ENCODE peak calls at places on chromosomes 3 and 15, in nine cellular contexts. D is H1; L is HL-60; K is neural progenitor cell; P is heart right ventricle; V is heart left ventricle; J is CD8-positive, alpha-beta T cell; B is A549; F is AG04450. I is an unnamed sample.

GRCh38 chr3:123421353-123422174 is 27.3 kb downstream of the ADCY5 start:
- DNase-seq in V (peak), D (no peak), F (no peak), J (no peak), K (no peak), L (no peak), B (no peak), P (no peak), I (peak)

GRCh38 chr3:139935071-139935865 is at the start of gene CLSTN2:
- DNase-seq in P (peak), V (peak), L (peak), D (no peak), J (no peak), F (no peak), K (peak), B (peak), I (peak)

GRCh38 chr15:75107905-75108838 is 84.8 kb downstream of the PPCDC start:
- DNase-seq in J (peak), D (no peak), P (no peak), F (no peak), K (no peak), L (peak), B (peak), V (peak), I (peak)

GRCh38 chr15:80274554-80274953 is 22.5 kb upstream of the CTXND1 start:
- DNase-seq in P (no peak), F (no peak), D (no peak), L (no peak), B (no peak), K (no peak), J (no peak), V (no peak), I (no peak)

GRCh38 chr15:52789601-52790165 is 453 bp downstream of the ONECUT1 start:
- DNase-seq in L (no peak), P (no peak), F (no peak), K (peak), B (peak), J (no peak), D (no peak), V (no peak), I (peak)

GRCh38 chr3:27681249-27681748 is 40.8 kb downstream of the EOMES start:
- DNase-seq in K (peak), J (no peak), P (peak), F (peak), B (peak), D (no peak), V (no peak), L (peak), I (peak)

GRCh38 chr3:123082370-123083065 is 15.7 kb downstream of the PDIA5 start:
- DNase-seq in J (no peak), D (no peak), K (no peak), V (no peak), F (no peak), P (no peak), L (peak), B (no peak), I (no peak)

GRCh38 chr15:31484369-31484951 is 157.8 kb downstream of the KLF13 start:
- DNase-seq in D (no peak), J (no peak), B (no peak), F (no peak), P (no peak), K (no peak), L (no peak), V (no peak), I (no peak)

GRCh38 chr3:15342252-15342651 is 9.9 kb upstream of the SH3BP5 start:
- DNase-seq in D (no peak), F (no peak), K (no peak), P (no peak), L (peak), J (no peak), V (no peak), B (no peak), I (no peak)

GRCh38 chr3:108338901-108339545 is 42.7 kb downstream of the HHLA2 start:
- DNase-seq in D (no peak), F (no peak), B (no peak), J (no peak), K (no peak), L (no peak), P (no peak), V (no peak), I (no peak)

GRCh38 chr15:75073197-75073596 is 49.8 kb downstream of the PPCDC start:
- DNase-seq in J (no peak), V (no peak), L (peak), P (no peak), B (no peak), F (no peak), D (no peak), K (no peak), I (no peak)

GRCh38 chr15:92655178-92655995 is at the start of gene FAM174B:
- DNase-seq in P (peak), V (peak), L (peak), D (no peak), B (peak), J (peak), K (peak), F (no peak), I (peak)

GRCh38 chr3:1055870-1056269 is 37.0 kb upstream of the CNTN6 start:
- DNase-seq in J (no peak), L (no peak), V (no peak), F (no peak), B (no peak), K (no peak), P (no peak), D (no peak), I (no peak)
- H3K4me3 ChIP-seq in J (no peak), L (no peak), V (no peak), F (no peak), B (no peak), K (no peak), P (no peak), D (no peak), I (no peak)

DNA sequence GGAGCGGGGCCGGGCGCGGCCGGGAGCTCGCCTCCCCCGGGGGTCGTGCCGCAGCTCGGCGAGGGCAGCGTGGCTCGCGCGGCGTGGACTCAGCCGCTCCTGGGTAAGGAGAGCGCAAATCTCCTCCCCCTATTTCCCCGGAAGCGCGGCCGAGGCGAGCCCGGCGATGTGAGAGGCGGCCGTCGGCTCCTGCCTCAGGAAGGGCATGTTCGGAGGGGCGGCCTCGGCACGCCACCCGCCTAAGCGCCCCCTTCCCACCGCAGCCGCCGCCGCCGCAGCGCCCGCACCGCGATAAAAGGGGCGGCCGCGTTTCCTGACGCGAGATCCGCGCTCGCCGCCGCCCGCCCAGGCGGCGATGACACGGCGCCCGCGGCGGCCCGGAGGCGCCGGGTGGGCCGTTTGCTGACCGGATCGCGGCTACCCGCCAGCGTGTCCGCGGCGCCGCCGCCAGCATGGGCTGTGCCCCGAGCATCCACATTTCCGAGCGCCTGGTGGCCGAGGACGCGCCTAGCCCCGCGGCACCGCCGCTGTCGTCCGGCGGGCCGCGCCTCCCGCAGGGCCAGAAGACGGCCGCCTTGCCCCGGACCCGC is at the start of gene PDE8A:
- DNase-seq in L (peak), J (peak), P (peak), D (no peak), K (peak), F (no peak), V (peak), B (peak), I (peak)
- TF ChIP-seq CTCF in L (no peak), J (no peak), P (peak), D (no peak), K (no peak), F (no peak), V (no peak), B (no peak), I (no peak)

GRCh38 chr3:128076465-128076782 is 24.2 kb downstream of the SEC61A1 start:
- DNase-seq in F (no peak), K (no peak), D (no peak), L (no peak), B (no peak), P (no peak), J (no peak), V (no peak), I (no peak)
- H3K4me3 ChIP-seq in F (no peak), K (peak), D (peak), L (no peak), B (no peak), P (peak), J (peak), V (peak), I (peak)

GRCh38 chr3:111080357-111080937 is 8.8 kb downstream of the NECTIN3 start:
- DNase-seq in B (peak), V (no peak), P (no peak), J (no peak), D (no peak), F (peak), K (peak), L (no peak), I (peak)
- TF ChIP-seq CTCF in B (peak), V (peak), P (peak), J (peak), D (no peak), F (peak), K (peak), L (no peak), I (peak)

DNA sequence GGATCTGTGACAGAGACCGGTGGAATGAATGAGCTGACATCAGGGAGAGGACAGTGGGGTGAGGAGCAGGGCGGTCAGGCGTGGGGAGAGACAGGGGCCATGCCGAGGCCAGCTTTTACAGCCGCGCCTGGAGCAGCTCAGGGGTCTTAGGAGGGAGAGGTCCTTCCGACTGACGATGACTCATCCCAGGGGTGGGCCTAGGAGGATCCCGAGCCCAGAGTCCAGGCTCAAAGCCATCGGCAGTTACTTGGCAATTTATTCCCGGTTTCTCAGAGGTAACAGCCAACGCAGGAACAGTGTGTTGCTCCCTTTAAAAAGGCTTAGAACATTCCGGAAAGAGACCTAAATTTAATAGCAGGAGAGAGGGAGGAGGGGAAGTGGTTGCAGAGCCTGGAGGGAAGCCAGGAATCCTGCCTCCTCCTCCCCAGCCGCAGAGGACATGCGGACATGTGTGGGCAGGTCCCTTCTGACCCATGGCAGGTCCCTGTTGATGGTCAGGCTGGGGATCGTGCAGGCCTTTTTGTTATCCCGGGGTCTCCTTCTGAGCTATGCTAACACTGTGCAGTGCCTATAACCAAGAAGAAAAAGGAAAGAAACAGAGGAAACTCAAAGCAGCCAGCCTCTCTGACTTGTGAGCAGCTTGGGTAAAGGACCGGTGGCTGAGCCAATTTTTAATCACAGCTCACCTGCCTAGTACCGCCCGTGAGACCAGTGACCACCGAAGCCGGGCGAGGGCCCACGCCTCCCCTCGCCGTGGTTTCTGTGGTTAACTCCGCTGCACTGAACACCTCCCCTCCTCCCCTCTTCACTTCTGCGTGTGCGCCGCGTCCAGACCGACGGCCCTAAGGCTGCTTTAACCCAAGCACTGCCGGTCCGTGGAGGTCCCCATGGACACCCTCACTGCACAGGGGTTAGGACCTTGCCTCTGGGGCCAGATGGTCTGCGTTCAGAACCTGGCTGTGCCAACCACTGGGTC is 392.4 kb upstream of the PROK2 start:
- DNase-seq in D (no peak), B (no peak), V (peak), J (no peak), K (no peak), P (peak), L (peak), F (no peak), I (peak)
- H3K4me3 ChIP-seq in D (no peak), B (no peak), V (no peak), J (no peak), K (no peak), P (peak), L (peak), F (peak), I (peak)

DNA sequence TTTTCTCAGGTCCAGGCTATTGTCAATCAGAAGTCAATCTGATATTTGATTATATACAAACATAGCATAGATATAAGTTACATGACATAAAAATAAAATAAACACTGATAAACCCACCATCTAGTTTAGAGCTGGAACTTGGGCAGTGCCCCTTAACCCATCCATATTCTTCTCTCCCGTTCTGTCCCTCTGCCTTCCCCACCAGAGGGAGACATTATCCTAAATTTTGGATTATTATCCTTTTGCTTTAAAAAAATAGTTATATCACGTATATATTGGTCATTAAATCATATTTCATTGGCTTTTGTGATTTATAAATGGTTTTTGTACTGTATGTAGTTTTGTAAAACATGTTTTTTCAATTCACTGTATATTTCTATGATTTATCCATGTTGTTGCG is 107.9 kb downstream of the GMPS start:
- DNase-seq in P (no peak), V (no peak), K (no peak), J (no peak), L (no peak), F (no peak), D (no peak), B (no peak), I (no peak)
- TF ChIP-seq CTCF in P (no peak), V (no peak), K (peak), J (no peak), L (no peak), F (peak), D (peak), B (peak), I (peak)

GRCh38 chr3:146277953-146278631 is 27.2 kb upstream of the PLSCR4 start:
- DNase-seq in F (peak), V (no peak), K (no peak), L (no peak), J (no peak), B (peak), P (peak), D (no peak), I (peak)

GRCh38 chr3:146280859-146281258 is 30.0 kb upstream of the PLSCR4 start:
- DNase-seq in P (no peak), V (no peak), K (no peak), F (no peak), J (no peak), L (no peak), D (no peak), B (no peak), I (peak)

DNA sequence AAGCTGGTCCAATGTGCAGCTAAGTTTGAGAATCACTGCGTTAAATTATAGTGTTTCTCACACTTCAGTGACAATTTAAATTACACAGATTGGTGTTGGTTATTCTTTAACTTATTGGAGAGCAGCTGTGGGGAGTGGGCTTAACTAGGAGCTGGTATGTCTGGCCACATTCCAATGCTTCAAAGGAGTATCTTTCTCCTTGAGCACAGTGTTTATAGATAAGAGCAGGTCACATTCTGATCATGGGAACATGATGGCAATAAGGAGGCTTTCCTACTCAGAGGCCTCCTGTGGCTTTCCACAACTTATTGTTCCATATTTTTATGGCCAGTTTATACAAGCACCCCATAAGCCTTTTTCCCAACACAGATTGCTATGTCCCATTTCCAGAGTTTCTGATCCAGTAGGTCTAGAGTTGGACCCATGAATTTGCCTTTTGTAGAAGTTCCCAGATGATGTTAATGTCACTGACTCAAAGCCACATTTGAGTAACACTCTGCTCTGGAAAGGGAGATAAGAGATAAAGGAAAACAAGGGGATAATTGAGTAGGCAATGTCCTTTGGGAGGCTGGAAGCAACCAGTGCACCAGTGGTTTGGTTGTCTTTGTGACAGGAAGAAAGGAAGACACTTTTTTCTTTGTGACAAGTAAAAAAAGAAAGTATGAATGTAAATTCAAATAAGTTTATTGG is 33.0 kb upstream of the PLSCR4 start:
- DNase-seq in K (no peak), F (no peak), L (no peak), V (no peak), P (no peak), B (no peak), D (no peak), J (no peak), I (no peak)
- H3K4me3 ChIP-seq in K (no peak), F (no peak), L (no peak), V (no peak), P (no peak), B (no peak), D (no peak), J (no peak), I (no peak)

GRCh38 chr3:175956964-175957363 is 1097.8 kb downstream of the NAALADL2 start:
- DNase-seq in J (no peak), F (no peak), L (peak), B (no peak), P (no peak), D (no peak), V (no peak), K (peak), I (peak)
- TF ChIP-seq CTCF in J (no peak), F (peak), L (no peak), B (no peak), P (no peak), D (peak), V (peak), K (peak), I (no peak)